ENCODE peak calls at places on chromosome 20, in nine cellular contexts. B is mammary epithelial cell, H is left ventricle myocardium inferior, I is PC-9, D is IMR-90, P is adrenal gland, K is upper lobe of left lung, G is tibial nerve, M is ascending aorta. Z is an unnamed sample.

GRCh38 chr20:50848341-50848808 is 53.5 kb downstream of the BCAS4 start:
- DNase-seq in P (peak; percentile 79), K (no peak), B (peak; percentile 71), I (no peak), M (peak; percentile 72), G (no peak), H (no peak), D (no peak), Z (no peak)

GRCh38 chr20:51703446-51704287 is 64.5 kb downstream of the ATP9A start:
- DNase-seq in H (no peak), P (no peak), D (no peak), M (no peak), K (no peak), B (no peak), G (no peak), I (no peak), Z (no peak)

GRCh38 chr20:11853359-11853758 is 64.3 kb upstream of the BTBD3 start:
- DNase-seq in B (peak; percentile 55), M (no peak), K (no peak), D (peak; percentile 52), I (no peak), P (no peak), H (no peak), G (no peak), Z (no peak)

GRCh38 chr20:59434950-59435349 is 134.5 kb downstream of the EDN3 start:
- DNase-seq in M (no peak), I (peak; percentile 8), B (peak; percentile 8), G (no peak), H (no peak), D (no peak), K (no peak), P (no peak), Z (no peak)

GRCh38 chr20:6397115-6397514 is 274.3 kb upstream of the FERMT1 start:
- DNase-seq in H (no peak), P (no peak), D (no peak), I (no peak), K (no peak), B (no peak), G (no peak), M (no peak), Z (no peak)

GRCh38 chr20:42587427-42587826 is 602.3 kb downstream of the PTPRT start:
- DNase-seq in I (no peak), D (no peak), B (no peak), P (no peak), H (no peak), G (no peak), M (no peak), K (peak; percentile 26), Z (no peak)

GRCh38 chr20:37833172-37833915 is 69.6 kb upstream of the VSTM2L start:
- DNase-seq in D (no peak), I (no peak), K (no peak), B (no peak), P (no peak), G (no peak), H (no peak), M (no peak), Z (no peak)

GRCh38 chr20:25273046-25273445 is 25.2 kb downstream of the PYGB start:
- DNase-seq in G (no peak), B (no peak), K (no peak), D (no peak), H (peak; percentile 14), I (no peak), M (peak; percentile 52), P (no peak), Z (no peak)

GRCh38 chr20:62049342-62050165 is 16.1 kb downstream of the TAF4 start:
- DNase-seq in P (peak; percentile 8), B (no peak), D (no peak), G (no peak), M (no peak), H (no peak), K (peak; percentile 47), I (no peak), Z (no peak)

GRCh38 chr20:37742121-37742520 is 48.3 kb downstream of the CTNNBL1 start:
- DNase-seq in G (no peak), D (no peak), K (no peak), M (no peak), H (no peak), I (no peak), P (no peak), B (no peak), Z (no peak)

GRCh38 chr20:22814475-22815205 is 220.5 kb upstream of the SSTR4 start:
- DNase-seq in D (peak; percentile 5), H (no peak), M (no peak), K (no peak), G (no peak), I (no peak), B (no peak), P (no peak), Z (no peak)

GRCh38 chr20:9506337-9506821 is 8.0 kb upstream of the LAMP5 start:
- DNase-seq in B (no peak), P (no peak), K (peak; percentile 81), D (no peak), G (no peak), I (no peak), M (no peak), H (no peak), Z (no peak)
- H3K4me3 ChIP-seq in B (no peak overlapping the region), P (no peak overlapping the region), K (no peak overlapping the region), D (no peak overlapping the region), G (peak overlapping the region; percentile 17), I (no peak overlapping the region), M (peak overlapping the region; percentile 36), H (peak overlapping the region; percentile 36), Z (no peak overlapping the region)

DNA sequence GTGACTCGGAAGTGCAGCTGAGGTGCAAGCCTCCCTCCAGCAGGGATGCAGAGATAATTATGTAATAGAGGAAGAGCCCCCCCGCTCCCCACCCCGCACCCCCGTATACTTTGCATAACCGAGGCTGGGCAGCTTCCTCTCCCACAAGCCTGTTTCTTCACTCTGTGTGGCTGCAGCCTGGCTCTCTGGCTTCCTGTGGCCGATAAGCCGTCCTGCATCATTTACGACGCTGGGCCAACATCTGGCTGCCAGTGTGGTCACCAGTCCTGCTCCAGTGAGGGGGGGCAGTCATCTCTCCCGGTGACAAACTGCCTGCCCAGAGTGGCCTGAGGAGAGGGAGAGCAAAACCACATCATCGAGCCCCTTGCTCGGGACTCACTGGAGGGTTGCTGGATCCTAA is 59.2 kb downstream of the RBM38 start:
- DNase-seq in D (peak; percentile 13), K (no peak), P (peak; percentile 44), H (peak; percentile 56), G (no peak), B (no peak), I (no peak), M (peak; percentile 89), Z (peak; percentile 52)
- H3K27ac ChIP-seq in D (no peak overlapping the region), K (peak overlapping the region; percentile 57), P (no peak overlapping the region), H (peak overlapping the region; percentile 5), G (no peak overlapping the region), B (no peak overlapping the region), I (no peak overlapping the region), M (no peak overlapping the region), Z (no peak overlapping the region)

GRCh38 chr20:24077145-24077544 is 88.6 kb upstream of the GGTLC1 start:
- DNase-seq in D (no peak), I (no peak), B (no peak), K (no peak), P (no peak), G (no peak), M (no peak), H (no peak), Z (no peak)
- TF ChIP-seq CTCF in D (no peak), I (no peak), B (no peak), K (no peak), P (no peak), G (no peak), M (no peak), H (no peak), Z (no peak)

DNA sequence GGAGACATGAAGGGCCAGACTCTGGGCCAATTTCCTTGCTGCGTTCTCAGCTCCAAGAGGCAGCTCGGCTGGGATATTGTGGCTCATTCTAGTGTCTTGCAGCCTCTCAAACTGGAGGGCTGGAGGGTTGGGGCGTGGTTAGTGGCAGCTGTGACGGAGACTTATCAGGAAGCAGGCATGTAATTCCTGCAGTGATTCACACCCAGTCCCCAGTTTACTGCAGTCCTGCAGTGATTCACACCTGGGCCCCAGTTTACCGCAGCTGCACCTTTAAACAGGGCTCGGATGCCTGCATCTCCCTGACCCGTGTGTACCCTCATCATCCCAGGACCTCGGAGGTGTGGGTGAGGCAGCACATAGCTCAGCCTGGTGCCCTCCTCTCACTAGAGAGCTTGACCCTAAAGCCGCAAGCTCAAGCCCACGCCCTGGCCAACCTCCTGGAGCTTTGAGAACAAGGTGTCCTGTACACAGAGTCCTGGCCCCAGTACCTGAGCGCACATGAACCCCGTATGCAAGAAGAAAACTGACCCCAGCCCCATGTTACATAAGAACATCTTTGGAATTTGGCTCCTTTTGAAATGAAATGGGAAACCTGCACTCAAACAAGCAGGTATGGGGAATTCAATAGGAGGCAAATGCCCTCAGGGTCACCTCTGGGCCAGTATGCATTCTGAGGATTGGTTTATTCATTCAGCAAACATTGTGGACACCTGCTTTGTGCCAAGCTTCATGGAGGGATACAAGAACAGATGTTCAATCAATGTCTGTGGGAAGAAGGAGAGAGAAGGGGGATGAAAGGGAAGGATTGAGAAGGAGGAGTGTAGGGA is 55.3 kb upstream of the FAM83D start:
- DNase-seq in D (peak; percentile 1), M (no peak), P (no peak), B (peak; percentile 44), H (no peak), K (no peak), G (no peak), I (peak; percentile 93), Z (no peak)
- H3K4me3 ChIP-seq in D (no peak overlapping the region), M (no peak overlapping the region), P (no peak overlapping the region), B (no peak overlapping the region), H (no peak overlapping the region), K (no peak overlapping the region), G (no peak overlapping the region), I (no peak overlapping the region), Z (no peak overlapping the region)

GRCh38 chr20:49578436-49578835 is 10.5 kb upstream of the PTGIS start:
- DNase-seq in P (no peak), K (no peak), I (no peak), B (no peak), G (no peak), M (peak; percentile 48), H (no peak), D (no peak), Z (no peak)

GRCh38 chr20:49579195-49579594 is 11.3 kb upstream of the PTGIS start:
- DNase-seq in K (no peak), D (no peak), G (no peak), I (no peak), H (no peak), P (no peak), M (no peak), B (no peak), Z (no peak)

GRCh38 chr20:49581482-49581881 is 13.5 kb upstream of the PTGIS start:
- DNase-seq in K (no peak), M (no peak), H (no peak), I (no peak), B (no peak), D (no peak), G (no peak), P (no peak), Z (no peak)

GRCh38 chr20:49580818-49581174 is 12.9 kb upstream of the PTGIS start:
- DNase-seq in G (no peak), I (no peak), P (no peak), B (no peak), K (no peak), H (no peak), M (no peak), D (no peak), Z (no peak)

GRCh38 chr20:49579874-49580817 is 12.2 kb upstream of the PTGIS start:
- DNase-seq in I (peak; percentile 44), H (peak; percentile 68), M (no peak), K (no peak), B (no peak), D (peak; percentile 85), P (no peak), G (no peak), Z (no peak)
- H3K27ac ChIP-seq in I (peak overlapping the region; percentile 94), H (peak overlapping the region; percentile 83), M (peak overlapping the region; percentile 97), K (peak overlapping the region; percentile 31), B (no peak overlapping the region), D (peak overlapping the region; percentile 99), P (no peak overlapping the region), G (peak overlapping the region; percentile 77), Z (no peak overlapping the region)

Z was measured in CD8-positive, alpha-beta T cell.